ENCODE peak calls at places on chromosomes 4 and X, in four cellular contexts. One of them, this sample, is unnamed.
A peak's percentile ranks its signal among the peaks of the same experiment; 100 is the strongest.

GRCh38 chr4:76546282-76547166 is 111.5 kb downstream of the SHROOM3 start:
- DNase-seq in SK-N-SH: no peak
- DNase-seq in WTC11: no peak
- DNase-seq in GM12878: no peak
- DNase-seq in this sample: no peak

GRCh38 chr4:162229670-162230069 is 65.9 kb upstream of the FSTL5 start:
- DNase-seq in WTC11: no peak
- DNase-seq in SK-N-SH: no peak
- DNase-seq in GM12878: no peak
- DNase-seq in this sample: no peak

GRCh38 chrX:33188881-33189280 is 22.5 kb downstream of the DMD start:
- DNase-seq in SK-N-SH: no peak
- DNase-seq in WTC11: no peak
- DNase-seq in GM12878: no peak
- DNase-seq in this sample: no peak

GRCh38 chrX:121570072-121570841 is 522.8 kb downstream of the GLUD2 start:
- DNase-seq in SK-N-SH: no peak
- DNase-seq in WTC11: no peak
- DNase-seq in GM12878: no peak
- DNase-seq in this sample: no peak

GRCh38 chrX:17743913-17744312 is 6.6 kb downstream of the SCML1 start:
- DNase-seq in WTC11: no peak
- DNase-seq in SK-N-SH: no peak
- DNase-seq in GM12878: no peak
- DNase-seq in this sample: no peak

GRCh38 chr4:82776925-82777542 is 21.6 kb downstream of the SCD5 start:
- DNase-seq in WTC11: no peak
- DNase-seq in SK-N-SH: no peak
- DNase-seq in GM12878: no peak
- DNase-seq in this sample: no peak

GRCh38 chr4:184123009-184123408 is 94.7 kb downstream of the ENPP6 start:
- DNase-seq in GM12878: no peak
- DNase-seq in WTC11: no peak
- DNase-seq in SK-N-SH: no peak
- DNase-seq in this sample: no peak

GRCh38 chr4:114780205-114780604 is 181.6 kb downstream of the UGT8 start:
- DNase-seq in GM12878: no peak
- DNase-seq in WTC11: no peak
- DNase-seq in SK-N-SH: peak; percentile 1
- DNase-seq in this sample: no peak

GRCh38 chr4:41455215-41455614 is 82.7 kb upstream of the LIMCH1 start:
- DNase-seq in GM12878: no peak
- DNase-seq in WTC11: no peak
- DNase-seq in SK-N-SH: no peak
- DNase-seq in this sample: no peak

GRCh38 chr4:24473309-24473721 is 111.0 kb downstream of the DHX15 start:
- DNase-seq in GM12878: no peak
- DNase-seq in SK-N-SH: peak; percentile 25
- DNase-seq in WTC11: no peak
- DNase-seq in this sample: no peak

GRCh38 chr4:9901262-9901661 is 119.8 kb downstream of the DRD5 start:
- DNase-seq in SK-N-SH: no peak
- DNase-seq in WTC11: no peak
- DNase-seq in GM12878: no peak
- DNase-seq in this sample: no peak

GRCh38 chrX:85024044-85024443 is 20.4 kb downstream of the APOOL start:
- DNase-seq in GM12878: no peak
- DNase-seq in WTC11: no peak
- DNase-seq in SK-N-SH: no peak
- DNase-seq in this sample: no peak

GRCh38 chr4:113637363-113637762 is 124.2 kb downstream of the CAMK2D start:
- DNase-seq in SK-N-SH: no peak
- DNase-seq in WTC11: no peak
- DNase-seq in GM12878: no peak
- DNase-seq in this sample: no peak

GRCh38 chr4:83658806-83659205 is 122.9 kb downstream of the GPAT3 start:
- DNase-seq in SK-N-SH: no peak
- DNase-seq in WTC11: no peak
- DNase-seq in GM12878: no peak
- DNase-seq in this sample: no peak

GRCh38 chr4:124636793-124637192 is 75.7 kb downstream of the ANKRD50 start:
- DNase-seq in GM12878: no peak
- DNase-seq in WTC11: peak; percentile 19
- DNase-seq in SK-N-SH: no peak
- DNase-seq in this sample: no peak

GRCh38 chr4:139763668-139764067 is 98.0 kb downstream of the MGST2 start:
- DNase-seq in SK-N-SH: peak; percentile 25
- DNase-seq in GM12878: no peak
- DNase-seq in WTC11: no peak
- DNase-seq in this sample: no peak

GRCh38 chr4:111266937-111267336 is 644.1 kb upstream of the PITX2 start:
- DNase-seq in WTC11: no peak
- DNase-seq in SK-N-SH: no peak
- DNase-seq in GM12878: no peak
- DNase-seq in this sample: no peak

GRCh38 chrX:20530319-20530979 is 263.7 kb upstream of the RPS6KA3 start:
- DNase-seq in GM12878: peak; percentile 5
- DNase-seq in WTC11: peak; percentile 55
- DNase-seq in SK-N-SH: peak; percentile 41
- DNase-seq in this sample: peak; percentile 48

GRCh38 chr4:152929888-152930287 is 6.2 kb upstream of the FHDC1 start:
- DNase-seq in SK-N-SH: no peak
- DNase-seq in GM12878: no peak
- DNase-seq in WTC11: no peak
- DNase-seq in this sample: no peak

GRCh38 chr4:8639021-8639420 is 46.5 kb downstream of the CPZ start:
- DNase-seq in SK-N-SH: no peak
- DNase-seq in WTC11: peak; percentile 7
- DNase-seq in GM12878: no peak
- DNase-seq in this sample: no peak

GRCh38 chrX:31021537-31021936 is 50.3 kb downstream of the FTHL17 start:
- DNase-seq in GM12878: no peak
- DNase-seq in WTC11: no peak
- DNase-seq in SK-N-SH: no peak
- DNase-seq in this sample: no peak

GRCh38 chr4:113673450-113673849 is 88.1 kb downstream of the CAMK2D start:
- DNase-seq in WTC11: no peak
- DNase-seq in GM12878: no peak
- DNase-seq in SK-N-SH: no peak
- DNase-seq in this sample: no peak

GRCh38 chr4:169898095-169898494 is 128.1 kb downstream of the MFAP3L start:
- DNase-seq in GM12878: no peak
- DNase-seq in WTC11: no peak
- DNase-seq in SK-N-SH: no peak
- DNase-seq in this sample: no peak

GRCh38 chrX:17226736-17227135 is 148.3 kb upstream of the NHS start:
- DNase-seq in WTC11: peak; percentile 12
- DNase-seq in SK-N-SH: no peak
- DNase-seq in GM12878: no peak
- DNase-seq in this sample: no peak

GRCh38 chr4:2290974-2291704 is 29.2 kb upstream of the MXD4 start:
- DNase-seq in WTC11: no peak
- DNase-seq in GM12878: no peak
- DNase-seq in SK-N-SH: peak; percentile 37
- DNase-seq in this sample: no peak

GRCh38 chr4:85498068-85498733 is 23.3 kb downstream of the ARHGAP24 start:
- DNase-seq in SK-N-SH: no peak
- DNase-seq in WTC11: no peak
- DNase-seq in GM12878: peak; percentile 40
- DNase-seq in this sample: no peak

GRCh38 chrX:15202458-15203177 is 67.3 kb downstream of the ASB9 start:
- DNase-seq in SK-N-SH: no peak
- DNase-seq in GM12878: peak; percentile 15
- DNase-seq in WTC11: no peak
- DNase-seq in this sample: no peak

GRCh38 chr4:124483043-124483906 is 229.3 kb downstream of the ANKRD50 start:
- DNase-seq in SK-N-SH: peak; percentile 47
- DNase-seq in GM12878: no peak
- DNase-seq in WTC11: no peak
- DNase-seq in this sample: no peak

GRCh38 chr4:67327245-67327860 is 217.9 kb downstream of the CENPC start:
- DNase-seq in WTC11: peak; percentile 63
- DNase-seq in GM12878: peak; percentile 9
- DNase-seq in SK-N-SH: peak; percentile 55
- DNase-seq in this sample: peak; percentile 81

GRCh38 chr4:35725131-35725530 is 519.2 kb downstream of the ARAP2 start:
- DNase-seq in GM12878: no peak
- DNase-seq in SK-N-SH: peak; percentile 2
- DNase-seq in WTC11: peak; percentile 13
- DNase-seq in this sample: no peak

GRCh38 chr4:140719693-140720092 is 36.5 kb downstream of the TBC1D9 start:
- DNase-seq in GM12878: no peak
- DNase-seq in SK-N-SH: no peak
- DNase-seq in WTC11: no peak
- DNase-seq in this sample: no peak

GRCh38 chrX:20382518-20383291 is 116.0 kb upstream of the RPS6KA3 start:
- DNase-seq in WTC11: no peak
- DNase-seq in GM12878: peak; percentile 12
- DNase-seq in SK-N-SH: peak; percentile 10
- DNase-seq in this sample: no peak

GRCh38 chrX:46575991-46576392 is 2.4 kb downstream of the CHST7 start:
- DNase-seq in SK-N-SH: no peak
- DNase-seq in GM12878: no peak
- DNase-seq in WTC11: no peak
- DNase-seq in this sample: no peak

GRCh38 chrX:8349816-8350544 is 114.7 kb upstream of the VCX3B start:
- DNase-seq in SK-N-SH: no peak
- DNase-seq in GM12878: no peak
- DNase-seq in WTC11: no peak
- DNase-seq in this sample: no peak

GRCh38 chrX:8345473-8345872 is 119.2 kb upstream of the VCX3B start:
- DNase-seq in WTC11: no peak
- DNase-seq in SK-N-SH: no peak
- DNase-seq in GM12878: no peak
- DNase-seq in this sample: no peak

GRCh38 chrX:8341814-8342590 is 122.6 kb upstream of the VCX3B start:
- DNase-seq in SK-N-SH: no peak
- DNase-seq in WTC11: no peak
- DNase-seq in GM12878: no peak
- DNase-seq in this sample: no peak

DNA sequence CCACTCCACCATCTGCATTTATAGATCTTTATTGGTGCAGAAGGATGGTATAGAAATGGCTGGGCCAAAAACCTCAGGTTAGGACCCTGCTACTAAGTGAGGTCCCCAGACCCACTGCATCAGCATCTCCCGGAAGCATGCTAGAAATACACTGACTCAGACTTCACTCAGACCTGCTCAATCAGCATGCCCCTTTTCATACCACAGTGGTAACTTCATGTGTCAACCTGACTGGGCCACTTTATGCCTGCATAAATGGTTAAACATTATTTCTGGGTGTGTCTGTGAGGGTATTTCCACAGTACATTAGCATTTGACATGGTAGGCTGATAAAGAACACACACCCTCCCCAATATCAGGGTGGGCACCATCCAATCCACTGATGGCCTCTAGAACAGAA is 118.6 kb upstream of the VCX3B start:
- DNase-seq in WTC11: no peak
- DNase-seq in SK-N-SH: no peak
- DNase-seq in GM12878: no peak
- DNase-seq in this sample: no peak
- TF ChIP-seq USF1 in WTC11: no peak
- TF ChIP-seq USF1 in SK-N-SH: no peak
- TF ChIP-seq USF1 in GM12878: no peak
- TF ChIP-seq USF1 in this sample: no peak

GRCh38 chrX:132677233-132677716 is 188.4 kb upstream of the MBNL3 start:
- DNase-seq in WTC11: no peak
- DNase-seq in GM12878: no peak
- DNase-seq in SK-N-SH: no peak
- DNase-seq in this sample: no peak

GRCh38 chrX:132676102-132676501 is 187.3 kb upstream of the MBNL3 start:
- DNase-seq in SK-N-SH: no peak
- DNase-seq in GM12878: no peak
- DNase-seq in WTC11: peak; percentile 17
- DNase-seq in this sample: no peak

GRCh38 chrX:132671229-132671641 is 182.4 kb upstream of the MBNL3 start:
- DNase-seq in GM12878: no peak
- DNase-seq in SK-N-SH: no peak
- DNase-seq in WTC11: peak; percentile 16
- DNase-seq in this sample: no peak

DNA sequence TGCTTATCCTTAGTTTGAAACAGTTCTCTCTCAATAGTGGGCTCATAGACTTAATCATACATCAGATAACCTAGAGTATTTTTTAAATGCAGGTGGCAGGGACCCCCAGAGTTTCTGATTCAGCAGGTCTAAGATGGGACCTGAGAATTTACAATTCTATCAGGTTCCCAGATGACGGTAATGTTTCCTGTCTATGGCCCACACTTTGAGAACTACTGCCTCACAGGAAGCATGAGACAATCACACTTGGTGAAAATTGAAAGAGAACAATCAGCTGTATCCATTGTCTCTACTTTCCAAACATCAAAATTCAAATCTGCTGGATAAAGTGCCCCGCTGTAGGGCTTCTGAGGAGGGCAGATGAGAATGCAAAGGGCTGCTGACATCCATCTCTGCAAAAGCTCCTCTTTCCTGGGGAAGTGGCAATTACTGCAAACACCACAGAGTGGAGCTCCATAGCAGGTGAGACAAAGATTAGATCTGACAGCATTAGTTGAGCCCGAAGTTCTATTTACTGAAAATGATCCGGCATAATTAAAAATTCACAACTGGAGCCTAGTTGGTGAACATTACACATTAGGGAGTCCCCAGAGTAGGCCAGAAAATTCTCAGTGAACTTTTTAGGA is 187.8 kb upstream of the MBNL3 start:
- DNase-seq in GM12878: no peak
- DNase-seq in WTC11: no peak
- DNase-seq in SK-N-SH: no peak
- DNase-seq in this sample: no peak
- TF ChIP-seq USF1 in GM12878: no peak
- TF ChIP-seq USF1 in WTC11: no peak
- TF ChIP-seq USF1 in SK-N-SH: no peak
- TF ChIP-seq USF1 in this sample: no peak

DNA sequence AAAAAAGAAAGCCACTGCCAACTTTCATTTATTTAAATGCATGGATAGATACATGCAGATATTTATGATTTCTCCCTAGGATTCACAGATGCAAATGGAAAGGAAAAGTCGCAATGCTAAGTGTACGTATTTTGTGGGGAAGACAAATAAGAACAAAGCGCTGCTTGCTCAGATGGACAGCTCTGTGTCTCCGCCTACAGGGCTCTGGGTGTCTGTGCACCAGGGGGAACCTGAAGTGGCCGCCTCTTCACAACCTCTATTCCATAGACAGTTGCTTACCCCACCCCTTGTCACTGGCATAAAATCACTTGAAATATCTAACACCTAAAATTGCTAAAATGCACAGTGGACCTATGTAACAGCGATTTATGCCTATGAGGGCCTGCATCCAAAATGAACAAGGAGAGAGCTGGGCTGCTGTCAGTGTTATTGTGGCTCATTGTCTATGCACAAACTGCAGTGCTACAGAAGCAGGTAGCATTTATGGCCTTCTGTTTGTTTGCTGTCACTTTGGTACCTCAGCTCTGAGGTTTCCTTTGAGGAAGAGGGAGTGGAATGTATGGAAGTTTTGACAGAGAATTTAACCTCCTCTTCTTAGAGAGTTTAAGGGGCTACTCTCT is 58.6 kb upstream of the PAGE1 start:
- DNase-seq in GM12878: no peak
- DNase-seq in WTC11: peak; percentile 54
- DNase-seq in SK-N-SH: peak; percentile 43
- DNase-seq in this sample: peak; percentile 47
- TF ChIP-seq USF1 in GM12878: no peak
- TF ChIP-seq USF1 in WTC11: no peak
- TF ChIP-seq USF1 in SK-N-SH: no peak
- TF ChIP-seq USF1 in this sample: no peak

GRCh38 chr4:95838192-95838591 is 1.7 kb upstream of the PDHA2 start:
- DNase-seq in WTC11: no peak
- DNase-seq in SK-N-SH: no peak
- DNase-seq in GM12878: no peak
- DNase-seq in this sample: no peak
- TF ChIP-seq USF1 in WTC11: no peak
- TF ChIP-seq USF1 in SK-N-SH: no peak
- TF ChIP-seq USF1 in GM12878: no peak
- TF ChIP-seq USF1 in this sample: no peak